ENCODE peak calls at places on chromosomes 13 and 19, in six cellular contexts. N, Q, S, J, H and U are unnamed samples.

GRCh38 chr19:47446534-47447469 is 24.9 kb downstream of the SLC8A2 start:
- DNase-seq in N (no peak), Q (no peak), S (peak), J (no peak), H (peak), U (no peak)

GRCh38 chr13:45859682-45860081 is 8.1 kb upstream of the SIAH3 start:
- DNase-seq in N (no peak), Q (no peak), S (peak), J (no peak), H (peak), U (no peak)

GRCh38 chr19:12779162-12779993 is 4.0 kb upstream of the HOOK2 start:
- DNase-seq in N (peak), Q (peak), S (no peak), J (peak), H (no peak), U (peak)

GRCh38 chr13:30810261-30810701 is 74.9 kb downstream of the ALOX5AP start:
- DNase-seq in N (no peak), Q (no peak), S (no peak), J (no peak), H (no peak), U (no peak)

GRCh38 chr13:32022292-32022691 is 9.3 kb upstream of the FRY start:
- DNase-seq in N (no peak), Q (peak), S (no peak), J (no peak), H (no peak), U (no peak)

GRCh38 chr13:99516153-99516929 is 15.1 kb downstream of the TM9SF2 start:
- DNase-seq in N (no peak), Q (no peak), S (no peak), J (no peak), H (no peak), U (no peak)

GRCh38 chr13:82436099-82436585 is 1446.1 kb downstream of the SLITRK1 start:
- DNase-seq in N (no peak), Q (no peak), S (no peak), J (no peak), H (no peak), U (no peak)

GRCh38 chr13:91726666-91727065 is 328.2 kb downstream of the GPC5 start:
- DNase-seq in N (no peak), Q (no peak), S (no peak), J (no peak), H (no peak), U (no peak)

GRCh38 chr19:33177417-33177976 is 16.6 kb upstream of the LRP3 start:
- DNase-seq in N (no peak), Q (no peak), S (peak), J (no peak), H (no peak), U (peak)

GRCh38 chr19:1189419-1189818 is 15.4 kb upstream of the SBNO2 start:
- DNase-seq in N (no peak), Q (no peak), S (no peak), J (no peak), H (no peak), U (no peak)

GRCh38 chr13:47639716-47640447 is 361.2 kb downstream of the SUCLA2 start:
- DNase-seq in N (no peak), Q (no peak), S (no peak), J (no peak), H (no peak), U (no peak)

GRCh38 chr19:40144151-40144550 is 47.1 kb upstream of the MAP3K10 start:
- DNase-seq in N (no peak), Q (no peak), S (no peak), J (no peak), H (no peak), U (no peak)

GRCh38 chr13:49497272-49497671 is 1.5 kb downstream of the PHF11 start:
- DNase-seq in N (no peak), Q (no peak), S (no peak), J (no peak), H (no peak), U (no peak)

GRCh38 chr19:13621413-13621812 is 115.1 kb upstream of the CACNA1A start:
- DNase-seq in N (peak), Q (peak), S (peak), J (peak), H (peak), U (peak)

GRCh38 chr13:43368003-43368402 is 344.6 kb downstream of the DNAJC15 start:
- DNase-seq in N (no peak), Q (peak), S (no peak), J (peak), H (no peak), U (no peak)

GRCh38 chr19:1042689-1043511 is 3.0 kb downstream of the ABCA7 start:
- DNase-seq in N (peak), Q (peak), S (no peak), J (no peak), H (peak), U (no peak)

GRCh38 chr13:113065406-113066141 is 40.0 kb upstream of the F7 start:
- DNase-seq in N (no peak), Q (no peak), S (no peak), J (no peak), H (no peak), U (no peak)

GRCh38 chr13:107466326-107466725 is 749.0 kb downstream of the LIG4 start:
- DNase-seq in N (no peak), Q (no peak), S (peak), J (peak), H (peak), U (peak)

GRCh38 chr19:40599331-40600085 is 1.7 kb upstream of the LTBP4 start:
- DNase-seq in N (no peak), Q (peak), S (no peak), J (no peak), H (peak), U (no peak)

GRCh38 chr19:48249502-48250014 is 6.2 kb downstream of the CARD8 start:
- DNase-seq in N (peak), Q (no peak), S (no peak), J (no peak), H (no peak), U (no peak)

GRCh38 chr13:39410089-39410901 is 192.7 kb downstream of the LHFPL6 start:
- DNase-seq in N (no peak), Q (peak), S (no peak), J (peak), H (no peak), U (no peak)

GRCh38 chr13:101575591-101575990 is 123.1 kb downstream of the ITGBL1 start:
- DNase-seq in N (no peak), Q (no peak), S (no peak), J (peak), H (no peak), U (no peak)

GRCh38 chr19:29530549-29531457 is 5.0 kb downstream of the VSTM2B start:
- DNase-seq in N (peak), Q (no peak), S (no peak), J (no peak), H (no peak), U (no peak)

GRCh38 chr19:10503002-10503789 is at the start of gene KEAP1:
- DNase-seq in N (no peak), Q (peak), S (no peak), J (peak), H (peak), U (peak)

GRCh38 chr19:10500247-10500592 is 2.9 kb downstream of the KEAP1 start:
- DNase-seq in N (no peak), Q (no peak), S (no peak), J (no peak), H (no peak), U (no peak)

GRCh38 chr19:10499550-10500246 is 3.5 kb downstream of the KEAP1 start:
- DNase-seq in N (no peak), Q (no peak), S (no peak), J (no peak), H (peak), U (no peak)

GRCh38 chr19:10501971-10502523 is 1.1 kb downstream of the KEAP1 start:
- DNase-seq in N (peak), Q (peak), S (peak), J (peak), H (peak), U (peak)

GRCh38 chr19:10502524-10503001 is 593 bp downstream of the KEAP1 start:
- DNase-seq in N (peak), Q (peak), S (peak), J (peak), H (peak), U (peak)
- TF ChIP-seq CTCF in N (no peak), Q (no peak), S (no peak), J (no peak), H (no peak), U (no peak)

GRCh38 chr13:60163525-60164471 is at the start of gene DIAPH3:
- DNase-seq in N (peak), Q (peak), S (peak), J (peak), H (peak), U (peak)

GRCh38 chr13:60162096-60162495 is 1.6 kb downstream of the DIAPH3 start:
- DNase-seq in N (no peak), Q (no peak), S (no peak), J (peak), H (no peak), U (no peak)

GRCh38 chr13:60152904-60153303 is 10.8 kb downstream of the DIAPH3 start:
- DNase-seq in N (no peak), Q (peak), S (no peak), J (peak), H (no peak), U (no peak)

GRCh38 chr13:60155978-60156377 is 7.8 kb downstream of the DIAPH3 start:
- DNase-seq in N (no peak), Q (no peak), S (no peak), J (peak), H (no peak), U (no peak)

GRCh38 chr13:60158321-60158801 is 5.4 kb downstream of the DIAPH3 start:
- DNase-seq in N (no peak), Q (no peak), S (no peak), J (peak), H (no peak), U (no peak)
- TF ChIP-seq CTCF in N (no peak), Q (no peak), S (no peak), J (no peak), H (no peak), U (no peak)

GRCh38 chr19:16066611-16067104 is 9.6 kb upstream of the TPM4 start:
- DNase-seq in N (peak), Q (peak), S (peak), J (peak), H (peak), U (peak)
- TF ChIP-seq CTCF in N (peak), Q (peak), S (no peak), J (peak), H (no peak), U (no peak)

DNA sequence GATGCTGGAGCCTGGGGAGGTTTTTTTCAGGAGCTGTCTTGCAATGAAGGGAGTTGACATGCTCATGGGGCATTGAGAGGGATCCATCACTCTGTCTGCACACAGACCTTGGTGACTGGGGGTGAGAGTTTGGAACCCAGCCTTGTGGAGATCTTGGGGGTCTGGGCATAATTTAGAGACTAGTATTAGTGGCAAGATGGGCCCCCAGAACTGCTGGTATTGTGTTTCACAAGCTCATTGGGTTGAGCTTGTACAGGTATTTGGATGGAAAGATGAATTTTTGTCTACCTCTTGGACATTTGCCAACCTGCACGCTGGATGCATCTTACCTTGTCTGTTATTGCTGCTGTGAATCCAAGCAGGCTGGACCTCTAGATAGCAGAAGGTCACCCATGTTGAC is at the start of gene OR2Z1:
- DNase-seq in N (no peak), Q (no peak), S (no peak), J (no peak), H (no peak), U (no peak)
- TF ChIP-seq CTCF in N (no peak), Q (no peak), S (no peak), J (no peak), H (no peak), U (no peak)

DNA sequence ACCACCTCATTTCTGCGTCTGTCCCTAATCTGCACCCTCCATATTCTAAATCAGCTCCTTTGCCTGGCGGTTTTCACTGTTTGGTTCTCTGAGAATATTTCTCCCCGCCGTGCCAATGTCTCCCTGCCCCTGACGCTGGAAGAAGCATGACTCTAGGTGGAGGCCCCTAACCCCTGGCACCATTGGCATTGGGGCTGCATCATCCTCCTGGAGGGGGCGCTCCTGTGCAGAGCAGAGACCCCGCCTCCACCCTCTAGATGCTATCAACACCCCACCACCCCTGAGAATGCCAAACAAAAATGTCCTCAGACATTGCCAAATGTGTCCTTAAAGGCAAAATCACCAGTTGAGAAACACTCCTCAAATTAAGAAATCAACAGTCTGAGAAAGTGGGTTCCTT is 6.5 kb downstream of the ZSCAN5B start:
- DNase-seq in N (no peak), Q (no peak), S (no peak), J (no peak), H (no peak), U (no peak)
- TF ChIP-seq CTCF in N (no peak), Q (no peak), S (no peak), J (no peak), H (peak), U (no peak)

GRCh38 chr13:68813397-68813796 is 1294.2 kb upstream of the ATXN8OS start:
- DNase-seq in N (no peak), Q (no peak), S (no peak), J (no peak), H (no peak), U (no peak)

GRCh38 chr13:68808456-68808855 is 1299.2 kb upstream of the ATXN8OS start:
- DNase-seq in N (no peak), Q (no peak), S (no peak), J (no peak), H (no peak), U (no peak)

GRCh38 chr13:68806125-68806524 is 1301.5 kb upstream of the ATXN8OS start:
- DNase-seq in N (no peak), Q (no peak), S (no peak), J (no peak), H (no peak), U (no peak)

DNA sequence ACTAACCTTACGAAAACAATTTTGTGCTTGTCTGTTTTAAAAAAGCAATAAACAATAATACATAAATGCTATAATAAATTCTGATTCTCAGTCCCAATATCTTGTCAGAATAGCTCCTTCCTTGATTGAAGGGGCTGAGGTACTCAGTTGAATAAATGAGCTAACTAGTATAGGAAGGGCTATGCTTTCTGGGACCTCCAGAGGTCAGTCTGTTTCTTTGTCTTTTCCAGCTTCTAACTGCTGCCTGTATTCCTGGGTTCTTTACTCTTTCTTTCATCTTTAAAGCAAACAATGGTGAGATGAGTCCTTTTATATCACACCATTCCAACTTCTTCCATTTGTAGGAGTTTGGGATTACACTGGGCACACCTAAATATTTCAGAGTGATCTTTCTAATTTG is 1297.0 kb upstream of the ATXN8OS start:
- DNase-seq in N (no peak), Q (no peak), S (no peak), J (no peak), H (no peak), U (no peak)
- TF ChIP-seq CTCF in N (no peak), Q (no peak), S (peak), J (no peak), H (peak), U (no peak)

GRCh38 chr19:44005968-44006367 is 3.2 kb downstream of the ZNF230 start:
- DNase-seq in N (no peak), Q (peak), S (no peak), J (peak), H (no peak), U (no peak)

GRCh38 chr19:44007473-44007872 is 4.7 kb downstream of the ZNF230 start:
- DNase-seq in N (no peak), Q (no peak), S (no peak), J (no peak), H (no peak), U (no peak)

GRCh38 chr19:44002566-44003460 is at the start of gene ZNF230:
- DNase-seq in N (peak), Q (peak), S (peak), J (peak), H (peak), U (peak)

GRCh38 chr19:44002212-44002565 is 568 bp upstream of the ZNF230 start:
- DNase-seq in N (no peak), Q (no peak), S (peak), J (no peak), H (no peak), U (no peak)

DNA sequence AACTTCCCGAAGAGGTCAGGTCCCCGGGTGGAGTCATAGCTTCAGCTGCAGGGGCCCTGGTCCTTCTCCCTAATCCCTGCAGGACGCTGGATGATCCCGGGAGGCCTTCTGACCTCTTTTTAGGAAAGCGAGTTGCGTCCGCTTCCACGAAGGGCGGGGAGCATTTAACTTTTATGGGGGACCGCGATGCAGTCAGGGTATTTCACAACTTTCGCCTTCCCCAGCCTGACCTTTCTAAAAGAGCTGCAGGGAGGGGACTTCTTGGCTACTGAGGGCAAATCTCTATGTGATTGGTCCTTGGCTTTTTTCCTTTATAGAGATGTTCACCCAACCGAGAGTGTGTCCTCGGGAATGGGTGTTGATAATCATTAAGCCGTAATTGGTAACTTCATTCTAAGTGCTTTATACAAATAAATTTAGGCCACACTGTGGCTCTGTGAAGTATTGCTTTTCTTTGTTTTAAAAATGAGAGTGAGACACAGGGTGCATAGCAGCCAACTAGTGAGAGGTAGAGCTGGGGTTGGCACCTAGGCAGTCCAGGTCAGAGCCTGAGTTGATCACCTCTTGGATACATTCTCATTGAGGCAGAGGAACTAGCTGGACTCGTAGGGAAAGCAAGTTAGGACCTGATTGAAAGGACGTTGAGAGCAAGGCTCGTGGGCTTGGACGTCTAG is 841 bp downstream of the ZNF230 start:
- DNase-seq in N (peak), Q (no peak), S (peak), J (no peak), H (no peak), U (peak)
- TF ChIP-seq CTCF in N (no peak), Q (no peak), S (no peak), J (no peak), H (no peak), U (no peak)

DNA sequence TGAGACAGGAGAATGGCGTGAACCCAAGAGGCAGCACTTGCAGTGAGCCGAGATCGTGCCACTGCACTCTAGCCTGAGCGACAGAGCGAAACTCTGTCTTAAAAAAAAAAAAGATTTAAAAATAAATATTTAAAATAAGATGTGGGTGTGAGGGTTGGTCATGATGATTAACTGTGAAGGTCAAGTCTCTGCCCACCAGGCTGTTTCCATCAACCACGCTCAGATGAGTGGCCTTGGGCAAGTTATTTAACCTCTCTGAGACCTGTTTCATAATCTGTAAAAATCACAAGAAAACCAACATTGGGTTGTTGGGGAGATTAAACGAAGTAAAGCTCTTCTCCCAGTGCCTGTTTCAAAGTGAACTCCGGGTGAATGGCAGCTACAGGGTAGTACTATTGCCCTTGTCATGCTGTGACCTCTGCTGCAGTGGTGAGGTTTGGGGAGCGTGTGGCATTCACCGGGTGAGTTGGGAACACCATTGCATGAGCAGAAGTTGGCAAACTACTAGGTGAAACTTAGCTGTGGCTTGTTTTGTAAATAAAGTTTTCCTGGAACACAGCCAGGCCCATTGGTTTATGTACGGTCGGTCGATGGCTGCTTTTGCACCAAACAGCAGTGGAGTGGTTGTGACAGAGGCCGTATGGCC is 153.3 kb downstream of the USP12 start:
- DNase-seq in N (no peak), Q (peak), S (no peak), J (no peak), H (peak), U (no peak)
- TF ChIP-seq CTCF in N (no peak), Q (no peak), S (no peak), J (no peak), H (no peak), U (no peak)

DNA sequence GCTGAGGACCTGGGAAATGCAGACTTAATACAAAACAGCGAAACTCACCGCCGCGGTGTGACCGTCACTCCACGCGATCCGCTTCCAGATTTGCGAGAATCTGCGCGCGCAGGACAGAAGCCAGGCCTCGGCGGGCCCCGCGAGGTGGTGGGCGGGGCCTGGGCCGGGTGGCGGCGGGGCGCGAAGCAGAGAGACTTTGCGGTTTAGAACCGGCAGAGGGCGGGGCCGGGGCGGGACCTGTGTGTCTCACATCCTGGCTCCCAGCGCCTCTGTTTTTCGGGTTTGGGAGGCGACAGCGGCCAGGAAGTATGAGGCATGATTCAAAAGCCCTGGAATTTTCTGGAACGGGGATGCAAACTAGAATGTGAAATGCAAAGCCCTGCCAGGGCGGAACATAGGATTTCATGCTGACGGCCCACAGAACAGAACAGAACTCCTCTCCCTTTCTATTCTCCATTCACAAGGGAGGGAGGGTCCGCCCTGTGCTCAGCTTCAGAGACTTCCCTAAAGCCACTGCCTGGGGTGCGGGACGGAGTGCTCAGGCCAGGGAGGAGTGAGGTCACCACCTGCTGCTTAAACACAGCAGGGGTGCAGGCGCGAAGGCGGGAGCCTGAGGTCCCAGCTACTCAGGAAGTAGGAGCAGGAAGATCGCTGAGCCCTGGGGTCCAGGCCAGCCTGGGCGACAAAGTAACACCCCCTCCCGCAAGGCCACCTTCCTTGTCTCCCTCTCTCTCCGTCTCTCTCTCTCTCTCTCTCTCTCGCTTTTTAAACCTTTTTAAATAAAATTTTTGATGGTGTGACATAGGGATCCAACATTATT is 44.2 kb downstream of the ZNF611 start:
- DNase-seq in N (peak), Q (peak), S (peak), J (peak), H (peak), U (no peak)
- TF ChIP-seq CTCF in N (peak), Q (no peak), S (peak), J (no peak), H (peak), U (no peak)